ENCODE peak calls at places on chromosomes 3 and 15, in nine cellular contexts. One of them, this sample, is unnamed.

GRCh38 chr15:41502787-41503668 is 9.4 kb downstream of the ITPKA start:
- DNase-seq in CD4-positive, alpha-beta T cell: no peak
- DNase-seq in activated CD8-positive, alpha-beta memory T cell treated with anti-CD3 and anti-CD28 coated beads for 24 hours: no peak
- DNase-seq in astrocyte of the spinal cord: no peak
- DNase-seq in EH: no peak
- DNase-seq in ovary: no peak
- DNase-seq in IMR-90: no peak
- DNase-seq in activated naive CD4-positive, alpha-beta T cell treated with anti-CD3 and anti-CD28 coated beads, Interleukin-2, amount 10 ng/mL, durations not matched to agents 7 days and 5 days: no peak
- DNase-seq in sciatic nerve: no peak
- DNase-seq in this sample: no peak

GRCh38 chr3:13161771-13162535 is 88.7 kb upstream of the IQSEC1 start:
- DNase-seq in ovary: no peak
- DNase-seq in astrocyte of the spinal cord: no peak
- DNase-seq in activated CD8-positive, alpha-beta memory T cell treated with anti-CD3 and anti-CD28 coated beads for 24 hours: no peak
- DNase-seq in sciatic nerve: no peak
- DNase-seq in EH: no peak
- DNase-seq in CD4-positive, alpha-beta T cell: no peak
- DNase-seq in IMR-90: no peak
- DNase-seq in activated naive CD4-positive, alpha-beta T cell treated with anti-CD3 and anti-CD28 coated beads, Interleukin-2, amount 10 ng/mL, durations not matched to agents 7 days and 5 days: peak
- DNase-seq in this sample: no peak

GRCh38 chr15:66848666-66849392 is 146.8 kb downstream of the SMAD6 start:
- DNase-seq in activated CD8-positive, alpha-beta memory T cell treated with anti-CD3 and anti-CD28 coated beads for 24 hours: peak
- DNase-seq in IMR-90: no peak
- DNase-seq in sciatic nerve: peak
- DNase-seq in CD4-positive, alpha-beta T cell: no peak
- DNase-seq in activated naive CD4-positive, alpha-beta T cell treated with anti-CD3 and anti-CD28 coated beads, Interleukin-2, amount 10 ng/mL, durations not matched to agents 7 days and 5 days: no peak
- DNase-seq in astrocyte of the spinal cord: no peak
- DNase-seq in ovary: no peak
- DNase-seq in EH: no peak
- DNase-seq in this sample: no peak

GRCh38 chr3:52004158-52004787 is 8.6 kb upstream of the RPL29 start:
- DNase-seq in astrocyte of the spinal cord: peak
- DNase-seq in activated CD8-positive, alpha-beta memory T cell treated with anti-CD3 and anti-CD28 coated beads for 24 hours: no peak
- DNase-seq in sciatic nerve: no peak
- DNase-seq in EH: peak
- DNase-seq in activated naive CD4-positive, alpha-beta T cell treated with anti-CD3 and anti-CD28 coated beads, Interleukin-2, amount 10 ng/mL, durations not matched to agents 7 days and 5 days: no peak
- DNase-seq in IMR-90: peak
- DNase-seq in ovary: no peak
- DNase-seq in CD4-positive, alpha-beta T cell: no peak
- DNase-seq in this sample: no peak

GRCh38 chr3:25904248-25904647 is 114.4 kb downstream of the OXSM start:
- DNase-seq in sciatic nerve: no peak
- DNase-seq in CD4-positive, alpha-beta T cell: no peak
- DNase-seq in astrocyte of the spinal cord: no peak
- DNase-seq in activated CD8-positive, alpha-beta memory T cell treated with anti-CD3 and anti-CD28 coated beads for 24 hours: no peak
- DNase-seq in EH: no peak
- DNase-seq in ovary: no peak
- DNase-seq in activated naive CD4-positive, alpha-beta T cell treated with anti-CD3 and anti-CD28 coated beads, Interleukin-2, amount 10 ng/mL, durations not matched to agents 7 days and 5 days: no peak
- DNase-seq in IMR-90: no peak
- DNase-seq in this sample: no peak

GRCh38 chr3:72903004-72903403 is 15.2 kb downstream of the GXYLT2 start:
- DNase-seq in activated naive CD4-positive, alpha-beta T cell treated with anti-CD3 and anti-CD28 coated beads, Interleukin-2, amount 10 ng/mL, durations not matched to agents 7 days and 5 days: no peak
- DNase-seq in astrocyte of the spinal cord: peak
- DNase-seq in ovary: no peak
- DNase-seq in IMR-90: peak
- DNase-seq in activated CD8-positive, alpha-beta memory T cell treated with anti-CD3 and anti-CD28 coated beads for 24 hours: no peak
- DNase-seq in EH: peak
- DNase-seq in sciatic nerve: no peak
- DNase-seq in CD4-positive, alpha-beta T cell: no peak
- DNase-seq in this sample: no peak

GRCh38 chr3:42515391-42515916 is 13.0 kb downstream of the VIPR1 start:
- DNase-seq in activated CD8-positive, alpha-beta memory T cell treated with anti-CD3 and anti-CD28 coated beads for 24 hours: no peak
- DNase-seq in IMR-90: no peak
- DNase-seq in activated naive CD4-positive, alpha-beta T cell treated with anti-CD3 and anti-CD28 coated beads, Interleukin-2, amount 10 ng/mL, durations not matched to agents 7 days and 5 days: no peak
- DNase-seq in EH: no peak
- DNase-seq in ovary: no peak
- DNase-seq in sciatic nerve: no peak
- DNase-seq in CD4-positive, alpha-beta T cell: no peak
- DNase-seq in astrocyte of the spinal cord: no peak
- DNase-seq in this sample: no peak

GRCh38 chr3:157261000-157261399 is 101.1 kb upstream of the CCNL1 start:
- DNase-seq in sciatic nerve: no peak
- DNase-seq in ovary: no peak
- DNase-seq in activated CD8-positive, alpha-beta memory T cell treated with anti-CD3 and anti-CD28 coated beads for 24 hours: no peak
- DNase-seq in IMR-90: no peak
- DNase-seq in EH: peak
- DNase-seq in CD4-positive, alpha-beta T cell: no peak
- DNase-seq in astrocyte of the spinal cord: peak
- DNase-seq in activated naive CD4-positive, alpha-beta T cell treated with anti-CD3 and anti-CD28 coated beads, Interleukin-2, amount 10 ng/mL, durations not matched to agents 7 days and 5 days: no peak
- DNase-seq in this sample: no peak

GRCh38 chr3:101381809-101382208 is 61.4 kb upstream of the IMPG2 start:
- DNase-seq in astrocyte of the spinal cord: peak
- DNase-seq in activated naive CD4-positive, alpha-beta T cell treated with anti-CD3 and anti-CD28 coated beads, Interleukin-2, amount 10 ng/mL, durations not matched to agents 7 days and 5 days: no peak
- DNase-seq in ovary: no peak
- DNase-seq in activated CD8-positive, alpha-beta memory T cell treated with anti-CD3 and anti-CD28 coated beads for 24 hours: no peak
- DNase-seq in CD4-positive, alpha-beta T cell: no peak
- DNase-seq in EH: peak
- DNase-seq in sciatic nerve: no peak
- DNase-seq in IMR-90: peak
- DNase-seq in this sample: peak

GRCh38 chr3:113210608-113211369 is 568 bp upstream of the BOC start:
- DNase-seq in activated naive CD4-positive, alpha-beta T cell treated with anti-CD3 and anti-CD28 coated beads, Interleukin-2, amount 10 ng/mL, durations not matched to agents 7 days and 5 days: no peak
- DNase-seq in activated CD8-positive, alpha-beta memory T cell treated with anti-CD3 and anti-CD28 coated beads for 24 hours: no peak
- DNase-seq in astrocyte of the spinal cord: peak
- DNase-seq in sciatic nerve: no peak
- DNase-seq in EH: peak
- DNase-seq in IMR-90: no peak
- DNase-seq in CD4-positive, alpha-beta T cell: no peak
- DNase-seq in ovary: peak
- DNase-seq in this sample: no peak

GRCh38 chr3:77240072-77240650 is 200.3 kb downstream of the ROBO2 start:
- DNase-seq in CD4-positive, alpha-beta T cell: no peak
- DNase-seq in IMR-90: no peak
- DNase-seq in ovary: no peak
- DNase-seq in EH: no peak
- DNase-seq in astrocyte of the spinal cord: no peak
- DNase-seq in sciatic nerve: no peak
- DNase-seq in activated CD8-positive, alpha-beta memory T cell treated with anti-CD3 and anti-CD28 coated beads for 24 hours: no peak
- DNase-seq in activated naive CD4-positive, alpha-beta T cell treated with anti-CD3 and anti-CD28 coated beads, Interleukin-2, amount 10 ng/mL, durations not matched to agents 7 days and 5 days: no peak
- DNase-seq in this sample: no peak

GRCh38 chr15:56227315-56227714 is 16.4 kb downstream of the RFX7 start:
- DNase-seq in activated naive CD4-positive, alpha-beta T cell treated with anti-CD3 and anti-CD28 coated beads, Interleukin-2, amount 10 ng/mL, durations not matched to agents 7 days and 5 days: no peak
- DNase-seq in astrocyte of the spinal cord: no peak
- DNase-seq in EH: no peak
- DNase-seq in activated CD8-positive, alpha-beta memory T cell treated with anti-CD3 and anti-CD28 coated beads for 24 hours: no peak
- DNase-seq in ovary: no peak
- DNase-seq in IMR-90: no peak
- DNase-seq in CD4-positive, alpha-beta T cell: no peak
- DNase-seq in sciatic nerve: no peak
- DNase-seq in this sample: no peak

GRCh38 chr3:17142516-17142915 is 257.8 kb downstream of the PLCL2 start:
- DNase-seq in ovary: no peak
- DNase-seq in activated CD8-positive, alpha-beta memory T cell treated with anti-CD3 and anti-CD28 coated beads for 24 hours: no peak
- DNase-seq in sciatic nerve: peak
- DNase-seq in EH: no peak
- DNase-seq in astrocyte of the spinal cord: no peak
- DNase-seq in activated naive CD4-positive, alpha-beta T cell treated with anti-CD3 and anti-CD28 coated beads, Interleukin-2, amount 10 ng/mL, durations not matched to agents 7 days and 5 days: no peak
- DNase-seq in IMR-90: no peak
- DNase-seq in CD4-positive, alpha-beta T cell: no peak
- DNase-seq in this sample: no peak

GRCh38 chr15:64209680-64210334 is 47.0 kb upstream of the PPIB start:
- DNase-seq in IMR-90: peak
- DNase-seq in EH: peak
- DNase-seq in sciatic nerve: no peak
- DNase-seq in ovary: no peak
- DNase-seq in activated naive CD4-positive, alpha-beta T cell treated with anti-CD3 and anti-CD28 coated beads, Interleukin-2, amount 10 ng/mL, durations not matched to agents 7 days and 5 days: no peak
- DNase-seq in activated CD8-positive, alpha-beta memory T cell treated with anti-CD3 and anti-CD28 coated beads for 24 hours: no peak
- DNase-seq in astrocyte of the spinal cord: peak
- DNase-seq in CD4-positive, alpha-beta T cell: no peak
- DNase-seq in this sample: peak

GRCh38 chr3:127004641-127005397 is 21.9 kb downstream of the PLXNA1 start:
- DNase-seq in activated CD8-positive, alpha-beta memory T cell treated with anti-CD3 and anti-CD28 coated beads for 24 hours: no peak
- DNase-seq in astrocyte of the spinal cord: no peak
- DNase-seq in EH: no peak
- DNase-seq in CD4-positive, alpha-beta T cell: no peak
- DNase-seq in activated naive CD4-positive, alpha-beta T cell treated with anti-CD3 and anti-CD28 coated beads, Interleukin-2, amount 10 ng/mL, durations not matched to agents 7 days and 5 days: no peak
- DNase-seq in sciatic nerve: no peak
- DNase-seq in IMR-90: no peak
- DNase-seq in ovary: no peak
- DNase-seq in this sample: no peak

GRCh38 chr3:134473868-134474546 is 11.8 kb downstream of the ANAPC13 start:
- DNase-seq in ovary: peak
- DNase-seq in activated CD8-positive, alpha-beta memory T cell treated with anti-CD3 and anti-CD28 coated beads for 24 hours: peak
- DNase-seq in IMR-90: peak
- DNase-seq in EH: peak
- DNase-seq in activated naive CD4-positive, alpha-beta T cell treated with anti-CD3 and anti-CD28 coated beads, Interleukin-2, amount 10 ng/mL, durations not matched to agents 7 days and 5 days: peak
- DNase-seq in sciatic nerve: peak
- DNase-seq in CD4-positive, alpha-beta T cell: peak
- DNase-seq in astrocyte of the spinal cord: peak
- DNase-seq in this sample: peak

GRCh38 chr3:178847170-178847569 is 224.4 kb downstream of the ZMAT3 start:
- DNase-seq in activated CD8-positive, alpha-beta memory T cell treated with anti-CD3 and anti-CD28 coated beads for 24 hours: no peak
- DNase-seq in EH: peak
- DNase-seq in sciatic nerve: no peak
- DNase-seq in activated naive CD4-positive, alpha-beta T cell treated with anti-CD3 and anti-CD28 coated beads, Interleukin-2, amount 10 ng/mL, durations not matched to agents 7 days and 5 days: no peak
- DNase-seq in CD4-positive, alpha-beta T cell: no peak
- DNase-seq in ovary: no peak
- DNase-seq in astrocyte of the spinal cord: peak
- DNase-seq in IMR-90: no peak
- DNase-seq in this sample: no peak

GRCh38 chr15:70140543-70141375 is 43.0 kb upstream of the TLE3 start:
- DNase-seq in ovary: no peak
- DNase-seq in IMR-90: peak
- DNase-seq in CD4-positive, alpha-beta T cell: no peak
- DNase-seq in sciatic nerve: peak
- DNase-seq in astrocyte of the spinal cord: peak
- DNase-seq in activated naive CD4-positive, alpha-beta T cell treated with anti-CD3 and anti-CD28 coated beads, Interleukin-2, amount 10 ng/mL, durations not matched to agents 7 days and 5 days: peak
- DNase-seq in activated CD8-positive, alpha-beta memory T cell treated with anti-CD3 and anti-CD28 coated beads for 24 hours: peak
- DNase-seq in EH: peak
- DNase-seq in this sample: no peak